ENCODE peak calls at places on chromosome 16, in five cellular contexts. H is GM12891, Z is fibroblast of lung, T is cardiac septum, M is astrocyte of the spinal cord. X is an unnamed sample.

GRCh38 chr16:85306071-85306792 is 194.0 kb upstream of the CIBAR2 start:
- DNase-seq in H (peak), Z (peak), T (peak), M (peak), X (peak)

GRCh38 chr16:75264999-75265910 is 13.8 kb upstream of the BCAR1 start:
- DNase-seq in H (peak), Z (no peak), T (no peak), M (no peak), X (peak)

GRCh38 chr16:80526418-80527061 is 14.3 kb upstream of the DYNLRB2 start:
- DNase-seq in H (no peak), Z (peak), T (no peak), M (peak), X (no peak)

GRCh38 chr16:65126845-65127624 is 5.2 kb upstream of the CDH11 start:
- DNase-seq in H (no peak), Z (no peak), T (no peak), M (no peak), X (no peak)

GRCh38 chr16:2529961-2530628 is 1.1 kb downstream of the CEMP1 start:
- DNase-seq in H (no peak), Z (no peak), T (peak), M (no peak), X (peak)

GRCh38 chr16:15952265-15952711 is 2.9 kb downstream of the ABCC1 start:
- DNase-seq in H (no peak), Z (no peak), T (no peak), M (no peak), X (no peak)

GRCh38 chr16:58649707-58650106 is 20.1 kb upstream of the CNOT1 start:
- DNase-seq in H (no peak), Z (no peak), T (no peak), M (no peak), X (no peak)

GRCh38 chr16:8919934-8920465 is 37.8 kb downstream of the LITAFD start:
- DNase-seq in H (no peak), Z (no peak), T (no peak), M (no peak), X (no peak)

GRCh38 chr16:17222756-17223411 is 247.9 kb downstream of the XYLT1 start:
- DNase-seq in H (no peak), Z (no peak), T (peak), M (peak), X (no peak)

GRCh38 chr16:9836118-9836736 is 346.0 kb downstream of the GRIN2A start:
- DNase-seq in H (no peak), Z (peak), T (no peak), M (peak), X (no peak)

GRCh38 chr16:15518412-15519351 is 84.3 kb downstream of the BMERB1 start:
- DNase-seq in H (no peak), Z (peak), T (no peak), M (peak), X (no peak)

GRCh38 chr16:90010676-90011075 is 8.6 kb downstream of the DBNDD1 start:
- DNase-seq in H (no peak), Z (no peak), T (no peak), M (no peak), X (no peak)

GRCh38 chr16:2702871-2703745 is 16.9 kb downstream of the PRSS27 start:
- DNase-seq in H (no peak), Z (no peak), T (no peak), M (no peak), X (no peak)

GRCh38 chr16:89039756-89040155 is 53.9 kb upstream of the ACSF3 start:
- DNase-seq in H (no peak), Z (no peak), T (no peak), M (no peak), X (no peak)

GRCh38 chr16:11978080-11978479 is 1.5 kb downstream of the SNX29 start:
- DNase-seq in H (no peak), Z (no peak), T (no peak), M (no peak), X (no peak)

X was measured in coronary artery.